ENCODE peak calls at places on chromosomes 11 and 22, in ten cellular contexts. One of them, this sample, is unnamed.

GRCh38 chr22:45456811-45457210 is 43.3 kb downstream of the RIBC2 start:
- DNase-seq in iris pigment epithelial cell: no peak
- DNase-seq in activated CD4-positive, alpha-beta T cell treated with anti-CD3 and anti-CD28 coated beads, Interleukin-2, amount 10 ng/mL, durations not matched to agents 7 days and 5 days: no peak
- DNase-seq in lung: no peak
- DNase-seq in SJSA1: no peak
- DNase-seq in GM23248: no peak
- DNase-seq in A549: no peak
- DNase-seq in naive thymus-derived CD8-positive, alpha-beta T cell: no peak
- DNase-seq in SW480: no peak
- DNase-seq in NCI-H1092 treated with DMSO at 0.1 percent for 48 hours: no peak
- DNase-seq in this sample: no peak

GRCh38 chr11:2378527-2379210 is 1.6 kb downstream of the CD81 start:
- DNase-seq in iris pigment epithelial cell: peak; percentile 44
- DNase-seq in activated CD4-positive, alpha-beta T cell treated with anti-CD3 and anti-CD28 coated beads, Interleukin-2, amount 10 ng/mL, durations not matched to agents 7 days and 5 days: no peak
- DNase-seq in lung: no peak
- DNase-seq in SJSA1: peak; percentile 48
- DNase-seq in GM23248: peak; percentile 88
- DNase-seq in A549: no peak
- DNase-seq in naive thymus-derived CD8-positive, alpha-beta T cell: peak; percentile 3
- DNase-seq in SW480: no peak
- DNase-seq in NCI-H1092 treated with DMSO at 0.1 percent for 48 hours: no peak
- DNase-seq in this sample: no peak

GRCh38 chr11:133052537-133052936 is 479.8 kb downstream of the OPCML start:
- DNase-seq in iris pigment epithelial cell: no peak
- DNase-seq in activated CD4-positive, alpha-beta T cell treated with anti-CD3 and anti-CD28 coated beads, Interleukin-2, amount 10 ng/mL, durations not matched to agents 7 days and 5 days: no peak
- DNase-seq in lung: no peak
- DNase-seq in SJSA1: no peak
- DNase-seq in GM23248: no peak
- DNase-seq in A549: no peak
- DNase-seq in naive thymus-derived CD8-positive, alpha-beta T cell: no peak
- DNase-seq in SW480: no peak
- DNase-seq in NCI-H1092 treated with DMSO at 0.1 percent for 48 hours: peak; percentile 96
- DNase-seq in this sample: no peak

GRCh38 chr11:10581481-10582019 is 13.1 kb upstream of the LYVE1 start:
- DNase-seq in iris pigment epithelial cell: peak; percentile 74
- DNase-seq in activated CD4-positive, alpha-beta T cell treated with anti-CD3 and anti-CD28 coated beads, Interleukin-2, amount 10 ng/mL, durations not matched to agents 7 days and 5 days: no peak
- DNase-seq in lung: peak; percentile 48
- DNase-seq in SJSA1: no peak
- DNase-seq in GM23248: peak; percentile 66
- DNase-seq in A549: no peak
- DNase-seq in naive thymus-derived CD8-positive, alpha-beta T cell: no peak
- DNase-seq in SW480: no peak
- DNase-seq in NCI-H1092 treated with DMSO at 0.1 percent for 48 hours: no peak
- DNase-seq in this sample: no peak

GRCh38 chr22:44815099-44816070 is 63.0 kb downstream of the ARHGAP8 start:
- DNase-seq in iris pigment epithelial cell: no peak
- DNase-seq in activated CD4-positive, alpha-beta T cell treated with anti-CD3 and anti-CD28 coated beads, Interleukin-2, amount 10 ng/mL, durations not matched to agents 7 days and 5 days: no peak
- DNase-seq in lung: no peak
- DNase-seq in SJSA1: no peak
- DNase-seq in GM23248: no peak
- DNase-seq in A549: no peak
- DNase-seq in naive thymus-derived CD8-positive, alpha-beta T cell: no peak
- DNase-seq in SW480: no peak
- DNase-seq in NCI-H1092 treated with DMSO at 0.1 percent for 48 hours: no peak
- DNase-seq in this sample: no peak

GRCh38 chr11:111414936-111415335 is 35.9 kb upstream of the POU2AF1 start:
- DNase-seq in iris pigment epithelial cell: no peak
- DNase-seq in activated CD4-positive, alpha-beta T cell treated with anti-CD3 and anti-CD28 coated beads, Interleukin-2, amount 10 ng/mL, durations not matched to agents 7 days and 5 days: no peak
- DNase-seq in lung: no peak
- DNase-seq in SJSA1: no peak
- DNase-seq in GM23248: no peak
- DNase-seq in A549: no peak
- DNase-seq in naive thymus-derived CD8-positive, alpha-beta T cell: no peak
- DNase-seq in SW480: no peak
- DNase-seq in NCI-H1092 treated with DMSO at 0.1 percent for 48 hours: no peak
- DNase-seq in this sample: no peak

GRCh38 chr22:31179345-31179744 is 19.4 kb downstream of the RNF185 start:
- DNase-seq in iris pigment epithelial cell: peak; percentile 16
- DNase-seq in activated CD4-positive, alpha-beta T cell treated with anti-CD3 and anti-CD28 coated beads, Interleukin-2, amount 10 ng/mL, durations not matched to agents 7 days and 5 days: no peak
- DNase-seq in lung: no peak
- DNase-seq in SJSA1: peak; percentile 50
- DNase-seq in GM23248: peak; percentile 76
- DNase-seq in A549: peak; percentile 60
- DNase-seq in naive thymus-derived CD8-positive, alpha-beta T cell: no peak
- DNase-seq in SW480: peak; percentile 18
- DNase-seq in NCI-H1092 treated with DMSO at 0.1 percent for 48 hours: peak; percentile 37
- DNase-seq in this sample: no peak

GRCh38 chr11:3609416-3610265 is 32.2 kb downstream of the ART5 start:
- DNase-seq in iris pigment epithelial cell: peak; percentile 45
- DNase-seq in activated CD4-positive, alpha-beta T cell treated with anti-CD3 and anti-CD28 coated beads, Interleukin-2, amount 10 ng/mL, durations not matched to agents 7 days and 5 days: peak; percentile 44
- DNase-seq in lung: no peak
- DNase-seq in SJSA1: peak; percentile 51
- DNase-seq in GM23248: peak; percentile 51
- DNase-seq in A549: peak; percentile 47
- DNase-seq in naive thymus-derived CD8-positive, alpha-beta T cell: no peak
- DNase-seq in SW480: peak; percentile 30
- DNase-seq in NCI-H1092 treated with DMSO at 0.1 percent for 48 hours: peak; percentile 39
- DNase-seq in this sample: peak; percentile 11

GRCh38 chr11:128261011-128261421 is 326.3 kb downstream of the ETS1 start:
- DNase-seq in iris pigment epithelial cell: no peak
- DNase-seq in activated CD4-positive, alpha-beta T cell treated with anti-CD3 and anti-CD28 coated beads, Interleukin-2, amount 10 ng/mL, durations not matched to agents 7 days and 5 days: no peak
- DNase-seq in lung: no peak
- DNase-seq in SJSA1: no peak
- DNase-seq in GM23248: no peak
- DNase-seq in A549: no peak
- DNase-seq in naive thymus-derived CD8-positive, alpha-beta T cell: no peak
- DNase-seq in SW480: no peak
- DNase-seq in NCI-H1092 treated with DMSO at 0.1 percent for 48 hours: peak; percentile 14
- DNase-seq in this sample: no peak

GRCh38 chr11:126919147-126919823 is 81.3 kb downstream of the KIRREL3 start:
- DNase-seq in iris pigment epithelial cell: no peak
- DNase-seq in activated CD4-positive, alpha-beta T cell treated with anti-CD3 and anti-CD28 coated beads, Interleukin-2, amount 10 ng/mL, durations not matched to agents 7 days and 5 days: no peak
- DNase-seq in lung: no peak
- DNase-seq in SJSA1: no peak
- DNase-seq in GM23248: no peak
- DNase-seq in A549: no peak
- DNase-seq in naive thymus-derived CD8-positive, alpha-beta T cell: no peak
- DNase-seq in SW480: no peak
- DNase-seq in NCI-H1092 treated with DMSO at 0.1 percent for 48 hours: no peak
- DNase-seq in this sample: no peak

GRCh38 chr22:46293591-46294260 is 2.9 kb upstream of the GTSE1 start:
- DNase-seq in iris pigment epithelial cell: peak; percentile 24
- DNase-seq in activated CD4-positive, alpha-beta T cell treated with anti-CD3 and anti-CD28 coated beads, Interleukin-2, amount 10 ng/mL, durations not matched to agents 7 days and 5 days: no peak
- DNase-seq in lung: no peak
- DNase-seq in SJSA1: no peak
- DNase-seq in GM23248: peak; percentile 83
- DNase-seq in A549: no peak
- DNase-seq in naive thymus-derived CD8-positive, alpha-beta T cell: no peak
- DNase-seq in SW480: no peak
- DNase-seq in NCI-H1092 treated with DMSO at 0.1 percent for 48 hours: no peak
- DNase-seq in this sample: no peak

GRCh38 chr11:84384637-84385227 is 1098.6 kb upstream of the CCDC90B start:
- DNase-seq in iris pigment epithelial cell: peak; percentile 45
- DNase-seq in activated CD4-positive, alpha-beta T cell treated with anti-CD3 and anti-CD28 coated beads, Interleukin-2, amount 10 ng/mL, durations not matched to agents 7 days and 5 days: peak; percentile 17
- DNase-seq in lung: peak; percentile 33
- DNase-seq in SJSA1: peak; percentile 0
- DNase-seq in GM23248: peak; percentile 63
- DNase-seq in A549: peak; percentile 49
- DNase-seq in naive thymus-derived CD8-positive, alpha-beta T cell: no peak
- DNase-seq in SW480: peak; percentile 48
- DNase-seq in NCI-H1092 treated with DMSO at 0.1 percent for 48 hours: peak; percentile 57
- DNase-seq in this sample: peak; percentile 5

GRCh38 chr11:68825603-68826002 is 16.1 kb downstream of the CPT1A start:
- DNase-seq in iris pigment epithelial cell: no peak
- DNase-seq in activated CD4-positive, alpha-beta T cell treated with anti-CD3 and anti-CD28 coated beads, Interleukin-2, amount 10 ng/mL, durations not matched to agents 7 days and 5 days: peak; percentile 50
- DNase-seq in lung: no peak
- DNase-seq in SJSA1: no peak
- DNase-seq in GM23248: no peak
- DNase-seq in A549: peak; percentile 37
- DNase-seq in naive thymus-derived CD8-positive, alpha-beta T cell: peak; percentile 44
- DNase-seq in SW480: peak; percentile 83
- DNase-seq in NCI-H1092 treated with DMSO at 0.1 percent for 48 hours: no peak
- DNase-seq in this sample: peak; percentile 67

GRCh38 chr11:126702987-126703386 is 297.6 kb downstream of the KIRREL3 start:
- DNase-seq in iris pigment epithelial cell: no peak
- DNase-seq in activated CD4-positive, alpha-beta T cell treated with anti-CD3 and anti-CD28 coated beads, Interleukin-2, amount 10 ng/mL, durations not matched to agents 7 days and 5 days: no peak
- DNase-seq in lung: no peak
- DNase-seq in SJSA1: no peak
- DNase-seq in GM23248: no peak
- DNase-seq in A549: no peak
- DNase-seq in naive thymus-derived CD8-positive, alpha-beta T cell: no peak
- DNase-seq in SW480: no peak
- DNase-seq in NCI-H1092 treated with DMSO at 0.1 percent for 48 hours: peak; percentile 44
- DNase-seq in this sample: no peak

GRCh38 chr11:62880231-62880802 is 379 bp upstream of the SLC3A2 start:
- DNase-seq in iris pigment epithelial cell: peak; percentile 88
- DNase-seq in activated CD4-positive, alpha-beta T cell treated with anti-CD3 and anti-CD28 coated beads, Interleukin-2, amount 10 ng/mL, durations not matched to agents 7 days and 5 days: no peak
- DNase-seq in lung: peak; percentile 70
- DNase-seq in SJSA1: no peak
- DNase-seq in GM23248: peak; percentile 96
- DNase-seq in A549: peak; percentile 37
- DNase-seq in naive thymus-derived CD8-positive, alpha-beta T cell: no peak
- DNase-seq in SW480: peak; percentile 73
- DNase-seq in NCI-H1092 treated with DMSO at 0.1 percent for 48 hours: no peak
- DNase-seq in this sample: no peak

GRCh38 chr11:73270855-73271477 is 1.2 kb upstream of the P2RY6 start:
- DNase-seq in iris pigment epithelial cell: no peak
- DNase-seq in activated CD4-positive, alpha-beta T cell treated with anti-CD3 and anti-CD28 coated beads, Interleukin-2, amount 10 ng/mL, durations not matched to agents 7 days and 5 days: no peak
- DNase-seq in lung: no peak
- DNase-seq in SJSA1: no peak
- DNase-seq in GM23248: no peak
- DNase-seq in A549: no peak
- DNase-seq in naive thymus-derived CD8-positive, alpha-beta T cell: no peak
- DNase-seq in SW480: no peak
- DNase-seq in NCI-H1092 treated with DMSO at 0.1 percent for 48 hours: no peak
- DNase-seq in this sample: no peak